ENCODE peak calls at places on chromosomes 1 and 21, in nine cellular contexts. P is fibroblast of the conjunctiva; L is foreskin fibroblast; I is AG09309; U is ovary; D is CD8-positive, alpha-beta memory T cell; Z is GM03348; R is HCT116; V is epithelial cell of esophagus. C is an unnamed sample.
A peak's percentile ranks its signal among the peaks of the same experiment; 100 is the strongest.

GRCh38 chr1:32305310-32305709 is 13.4 kb downstream of the HDAC1 start:
- DNase-seq in R (no peak), V (no peak), Z (no peak), U (no peak), I (no peak), L (no peak), D (no peak), P (no peak), C (no peak)

GRCh38 chr1:214446772-214447556 is 104.4 kb downstream of the PTPN14 start:
- DNase-seq in Z (peak; percentile 89), L (peak; percentile 90), I (peak; percentile 66), R (peak; percentile 93), P (peak; percentile 55), U (no peak), D (no peak), V (peak; percentile 97), C (peak; percentile 70)

GRCh38 chr1:43171312-43171875 is 696 bp downstream of the EBNA1BP2 start:
- DNase-seq in P (no peak), V (peak; percentile 5), I (no peak), Z (no peak), R (no peak), D (no peak), U (no peak), L (no peak), C (no peak)

GRCh38 chr21:33212159-33212851 is 17.4 kb upstream of the IFNAR2 start:
- DNase-seq in L (no peak), Z (no peak), V (peak; percentile 82), R (no peak), U (no peak), P (no peak), D (no peak), I (no peak), C (peak; percentile 53)

GRCh38 chr1:109928591-109929111 is 18.0 kb downstream of the CSF1 start:
- DNase-seq in P (no peak), I (no peak), V (no peak), Z (peak; percentile 85), D (no peak), L (no peak), R (no peak), U (peak; percentile 75), C (no peak)

GRCh38 chr1:244322181-244322580 is 129.5 kb downstream of the ADSS2 start:
- DNase-seq in Z (no peak), D (no peak), U (no peak), I (no peak), R (no peak), V (no peak), L (no peak), P (no peak), C (no peak)

GRCh38 chr1:166489670-166490436 is 323.1 kb upstream of the FAM78B start:
- DNase-seq in P (no peak), I (no peak), U (no peak), L (no peak), Z (no peak), R (peak; percentile 49), V (peak; percentile 20), D (peak; percentile 45), C (peak; percentile 90)

GRCh38 chr1:48471603-48472576 is at the start of gene SPATA6:
- DNase-seq in U (peak; percentile 99), V (peak; percentile 94), R (peak; percentile 85), Z (peak; percentile 98), D (peak; percentile 61), P (peak; percentile 92), L (peak; percentile 91), I (peak; percentile 62), C (peak; percentile 95)

GRCh38 chr1:230771773-230772354 is 24.7 kb downstream of the CAPN9 start:
- DNase-seq in V (peak; percentile 55), P (no peak), D (no peak), I (no peak), U (no peak), R (no peak), Z (no peak), L (no peak), C (no peak)

GRCh38 chr1:181949500-181949899 is 112.0 kb downstream of the ZNF648 start:
- DNase-seq in P (no peak), R (no peak), I (no peak), L (no peak), V (no peak), D (no peak), U (no peak), Z (no peak), C (no peak)

GRCh38 chr1:161071886-161072371 is 2.2 kb upstream of the ARHGAP30 start:
- DNase-seq in R (peak; percentile 29), Z (peak; percentile 75), L (peak; percentile 23), D (peak; percentile 24), U (no peak), P (peak; percentile 17), I (no peak), V (peak; percentile 55), C (peak; percentile 74)

GRCh38 chr1:64308856-64309255 is 105.4 kb downstream of the UBE2U start:
- DNase-seq in I (no peak), Z (no peak), R (no peak), U (no peak), L (no peak), P (no peak), D (no peak), V (peak; percentile 97), C (no peak)

GRCh38 chr1:205518616-205519540 is 14.4 kb downstream of the CDK18 start:
- DNase-seq in R (no peak), D (no peak), V (no peak), I (no peak), U (no peak), Z (no peak), P (no peak), L (no peak), C (no peak)

GRCh38 chr1:98221926-98222325 is 301.1 kb upstream of the DPYD start:
- DNase-seq in R (no peak), I (no peak), D (no peak), U (no peak), Z (no peak), V (no peak), L (no peak), P (no peak), C (no peak)

GRCh38 chr1:30472526-30472925 is 250.9 kb downstream of the MATN1 start:
- DNase-seq in Z (no peak), L (no peak), I (no peak), V (no peak), P (no peak), D (no peak), R (no peak), U (no peak), C (no peak)

GRCh38 chr1:39189592-39190041 is 14.9 kb upstream of the MACF1 start:
- DNase-seq in I (no peak), V (no peak), R (no peak), U (no peak), P (no peak), Z (no peak), L (no peak), D (no peak), C (no peak)

GRCh38 chr1:201916649-201917249 is 28.1 kb downstream of the SHISA4 start:
- DNase-seq in L (peak; percentile 91), U (peak; percentile 84), R (no peak), Z (peak; percentile 62), V (peak; percentile 42), D (no peak), P (peak; percentile 95), I (peak; percentile 53), C (peak; percentile 30)

GRCh38 chr1:109769335-109770078 is 5.8 kb upstream of the EPS8L3 start:
- DNase-seq in R (no peak), Z (peak; percentile 85), V (peak; percentile 83), U (peak; percentile 18), L (peak; percentile 68), I (no peak), D (no peak), P (no peak), C (no peak)

GRCh38 chr1:207045466-207045865 is 5.5 kb downstream of the YOD1 start:
- DNase-seq in U (no peak), R (no peak), I (no peak), L (no peak), Z (no peak), P (no peak), D (no peak), V (no peak), C (no peak)

GRCh38 chr1:193338194-193338593 is 151.8 kb upstream of the B3GALT2 start:
- DNase-seq in I (peak; percentile 10), P (no peak), D (no peak), L (no peak), R (no peak), V (peak; percentile 36), U (no peak), Z (peak; percentile 60), C (peak; percentile 27)